ENCODE peak calls at places on chromosomes 7 and 10, in four cellular contexts. One of them, this sample, is unnamed.

GRCh38 chr7:16430133-16430532 is 8.8 kb upstream of the CRPPA start:
- DNase-seq in cardiac fibroblast: no peak
- DNase-seq in stimulated activated naive CD4-positive, alpha-beta T cell: no peak
- DNase-seq in heart left ventricle: no peak
- DNase-seq in this sample: peak

GRCh38 chr10:119973261-119973660 is 80.7 kb downstream of the SEC23IP start:
- DNase-seq in heart left ventricle: no peak
- DNase-seq in stimulated activated naive CD4-positive, alpha-beta T cell: no peak
- DNase-seq in cardiac fibroblast: peak
- DNase-seq in this sample: no peak

GRCh38 chr10:5413012-5413938 is 918 bp downstream of the NET1 start:
- DNase-seq in cardiac fibroblast: peak
- DNase-seq in heart left ventricle: no peak
- DNase-seq in stimulated activated naive CD4-positive, alpha-beta T cell: peak
- DNase-seq in this sample: peak

GRCh38 chr7:92137531-92137930 is 3.3 kb upstream of the CYP51A1 start:
- DNase-seq in heart left ventricle: no peak
- DNase-seq in stimulated activated naive CD4-positive, alpha-beta T cell: no peak
- DNase-seq in cardiac fibroblast: no peak
- DNase-seq in this sample: no peak

GRCh38 chr10:128568979-128569378 is 442.8 kb upstream of the MKI67 start:
- DNase-seq in stimulated activated naive CD4-positive, alpha-beta T cell: no peak
- DNase-seq in heart left ventricle: no peak
- DNase-seq in cardiac fibroblast: no peak
- DNase-seq in this sample: no peak

GRCh38 chr7:64879097-64879730 is 23.9 kb upstream of the ZNF273 start:
- DNase-seq in stimulated activated naive CD4-positive, alpha-beta T cell: no peak
- DNase-seq in heart left ventricle: no peak
- DNase-seq in cardiac fibroblast: no peak
- DNase-seq in this sample: no peak

GRCh38 chr10:73584737-73585136 is 6.4 kb downstream of the USP54 start:
- DNase-seq in cardiac fibroblast: peak
- DNase-seq in stimulated activated naive CD4-positive, alpha-beta T cell: no peak
- DNase-seq in heart left ventricle: no peak
- DNase-seq in this sample: no peak

GRCh38 chr7:41256186-41256945 is 446.5 kb downstream of the INHBA start:
- DNase-seq in stimulated activated naive CD4-positive, alpha-beta T cell: no peak
- DNase-seq in cardiac fibroblast: peak
- DNase-seq in heart left ventricle: no peak
- DNase-seq in this sample: peak

GRCh38 chr7:142188846-142189245 is 69.0 kb downstream of the PRSS58 start:
- DNase-seq in cardiac fibroblast: peak
- DNase-seq in stimulated activated naive CD4-positive, alpha-beta T cell: no peak
- DNase-seq in heart left ventricle: no peak
- DNase-seq in this sample: no peak

GRCh38 chr7:55130079-55130476 is 111.3 kb downstream of the EGFR start:
- DNase-seq in heart left ventricle: no peak
- DNase-seq in cardiac fibroblast: peak
- DNase-seq in stimulated activated naive CD4-positive, alpha-beta T cell: no peak
- DNase-seq in this sample: peak

GRCh38 chr7:151386301-151387160 is 23.3 kb downstream of the WDR86 start:
- DNase-seq in stimulated activated naive CD4-positive, alpha-beta T cell: no peak
- DNase-seq in cardiac fibroblast: no peak
- DNase-seq in heart left ventricle: peak
- DNase-seq in this sample: no peak

GRCh38 chr7:42494722-42495121 is 257.7 kb upstream of the GLI3 start:
- DNase-seq in stimulated activated naive CD4-positive, alpha-beta T cell: no peak
- DNase-seq in cardiac fibroblast: peak
- DNase-seq in heart left ventricle: no peak
- DNase-seq in this sample: no peak

GRCh38 chr7:144622751-144623150 is 213.1 kb downstream of the TPK1 start:
- DNase-seq in cardiac fibroblast: no peak
- DNase-seq in heart left ventricle: no peak
- DNase-seq in stimulated activated naive CD4-positive, alpha-beta T cell: no peak
- DNase-seq in this sample: no peak

GRCh38 chr10:124279882-124280281 is 138.8 kb downstream of the OAT start:
- DNase-seq in stimulated activated naive CD4-positive, alpha-beta T cell: no peak
- DNase-seq in cardiac fibroblast: no peak
- DNase-seq in heart left ventricle: no peak
- DNase-seq in this sample: peak

GRCh38 chr10:102802920-102803534 is 34.2 kb downstream of the CYP17A1 start:
- DNase-seq in heart left ventricle: no peak
- DNase-seq in cardiac fibroblast: peak
- DNase-seq in stimulated activated naive CD4-positive, alpha-beta T cell: no peak
- DNase-seq in this sample: peak

GRCh38 chr7:76252020-76252419 is 50.3 kb downstream of the SRRM3 start:
- DNase-seq in heart left ventricle: no peak
- DNase-seq in cardiac fibroblast: no peak
- DNase-seq in stimulated activated naive CD4-positive, alpha-beta T cell: no peak
- DNase-seq in this sample: no peak

GRCh38 chr10:5977471-5978370 is at the start of gene IL15RA:
- DNase-seq in cardiac fibroblast: peak
- DNase-seq in heart left ventricle: peak
- DNase-seq in stimulated activated naive CD4-positive, alpha-beta T cell: peak
- DNase-seq in this sample: peak

GRCh38 chr10:124946945-124947344 is 5.0 kb downstream of the ZRANB1 start:
- DNase-seq in heart left ventricle: no peak
- DNase-seq in stimulated activated naive CD4-positive, alpha-beta T cell: no peak
- DNase-seq in cardiac fibroblast: no peak
- DNase-seq in this sample: no peak

GRCh38 chr7:120856621-120857352 is 1.2 kb downstream of the TSPAN12 start:
- DNase-seq in stimulated activated naive CD4-positive, alpha-beta T cell: no peak
- DNase-seq in heart left ventricle: peak
- DNase-seq in cardiac fibroblast: peak
- DNase-seq in this sample: peak

GRCh38 chr10:689433-690226 is at the start of gene DIP2C:
- DNase-seq in stimulated activated naive CD4-positive, alpha-beta T cell: no peak
- DNase-seq in heart left ventricle: peak
- DNase-seq in cardiac fibroblast: peak
- DNase-seq in this sample: peak

GRCh38 chr10:23116696-23117095 is 21.3 kb downstream of the MSRB2 start:
- DNase-seq in stimulated activated naive CD4-positive, alpha-beta T cell: no peak
- DNase-seq in heart left ventricle: no peak
- DNase-seq in cardiac fibroblast: no peak
- DNase-seq in this sample: no peak

GRCh38 chr10:101779544-101780186 is 3.6 kb downstream of the NPM3 start:
- DNase-seq in heart left ventricle: peak
- DNase-seq in cardiac fibroblast: peak
- DNase-seq in stimulated activated naive CD4-positive, alpha-beta T cell: peak
- DNase-seq in this sample: peak

GRCh38 chr10:46516660-46517416 is 39.6 kb downstream of the GPRIN2 start:
- DNase-seq in stimulated activated naive CD4-positive, alpha-beta T cell: no peak
- DNase-seq in cardiac fibroblast: peak
- DNase-seq in heart left ventricle: peak
- DNase-seq in this sample: peak